ENCODE peak calls at places on chromosomes 13 and 19, in eight cellular contexts. V is stimulated activated naive CD8-positive, alpha-beta T cell treated with anti-CD3 and anti-CD28 coated beads, Interleukin-15, Interleukin-2, amounts not matched to agents 100 U/mL and 50 U/mL, for 24 hours; A is NCI-H446 treated with DMSO at 0.1 percent for 48 hours; H is foreskin fibroblast; I is ascending aorta; W is HCT116; N is stimulated activated CD4-positive, alpha-beta T cell treated with anti-CD3 and anti-CD28 coated beads, Interleukin-2, amount 100 ng/mL, for 48 hours; J is kidney tubule cell. S is an unnamed sample.
A peak's percentile ranks its signal among the peaks of the same experiment; 100 is the strongest.

GRCh38 chr19:11446652-11447301 is 11.3 kb downstream of the PRKCSH start:
- DNase-seq in A (no peak), I (no peak), V (peak; percentile 66), W (no peak), J (peak; percentile 25), H (peak; percentile 56), N (peak; percentile 48), S (no peak)

GRCh38 chr19:4403005-4403761 is 743 bp downstream of the CHAF1A start:
- DNase-seq in I (no peak), W (no peak), J (no peak), V (no peak), A (no peak), N (no peak), H (no peak), S (no peak)

GRCh38 chr13:111505175-111505777 is 184.8 kb downstream of the TEX29 start:
- DNase-seq in A (no peak), J (no peak), I (no peak), H (no peak), V (no peak), W (peak; percentile 33), N (no peak), S (no peak)

GRCh38 chr19:18975011-18975410 is 34.0 kb upstream of the HOMER3 start:
- DNase-seq in V (no peak), A (no peak), J (peak; percentile 81), H (peak; percentile 66), N (no peak), W (no peak), I (no peak), S (no peak)

GRCh38 chr13:51727634-51728274 is 76.2 kb downstream of the DHRS12 start:
- DNase-seq in I (no peak), V (no peak), A (no peak), H (no peak), N (no peak), J (no peak), W (no peak), S (no peak)

GRCh38 chr13:72648513-72649065 is 78.8 kb downstream of the MZT1 start:
- DNase-seq in V (no peak), A (no peak), N (no peak), W (peak; percentile 1), J (no peak), H (no peak), I (no peak), S (no peak)

GRCh38 chr13:44112700-44113329 is 233.1 kb downstream of the LACC1 start:
- DNase-seq in J (no peak), A (no peak), W (no peak), I (no peak), V (no peak), H (no peak), N (no peak), S (no peak)

GRCh38 chr13:20525601-20526544 is at the start of gene CRYL1:
- DNase-seq in N (peak; percentile 66), W (no peak), J (peak; percentile 90), I (peak; percentile 66), H (peak; percentile 91), A (no peak), V (peak; percentile 75), S (peak; percentile 63)

GRCh38 chr19:13094771-13095392 is 7.8 kb downstream of the LYL1 start:
- DNase-seq in J (no peak), I (no peak), V (no peak), W (no peak), N (no peak), H (no peak), A (no peak), S (no peak)

GRCh38 chr13:31982124-31982523 is 49.5 kb upstream of the FRY start:
- DNase-seq in I (no peak), J (peak; percentile 88), V (no peak), A (no peak), N (no peak), H (peak; percentile 15), W (no peak), S (no peak)

GRCh38 chr13:69683921-69684663 is 423.5 kb upstream of the ATXN8OS start:
- DNase-seq in N (no peak), H (no peak), V (no peak), W (no peak), I (no peak), J (peak; percentile 46), A (no peak), S (no peak)

GRCh38 chr13:33910267-33910666 is 92.3 kb downstream of the RFC3 start:
- DNase-seq in N (no peak), W (no peak), V (no peak), H (no peak), I (no peak), A (peak; percentile 58), J (no peak), S (no peak)

GRCh38 chr13:21310220-21310619 is 133.8 kb downstream of the MRPL57 start:
- DNase-seq in I (no peak), J (peak; percentile 62), A (no peak), W (no peak), H (peak; percentile 23), N (no peak), V (no peak), S (no peak)

GRCh38 chr13:33775339-33776108 is 42.4 kb upstream of the RFC3 start:
- DNase-seq in W (no peak), H (no peak), N (no peak), A (no peak), V (no peak), I (no peak), J (no peak), S (no peak)

GRCh38 chr19:29121684-29122083 is 91.3 kb downstream of the UQCRFS1 start:
- DNase-seq in A (no peak), I (no peak), N (no peak), W (no peak), H (peak; percentile 23), V (peak; percentile 5), J (peak; percentile 34), S (no peak)

GRCh38 chr13:114115191-114115671 is 17.2 kb downstream of the RASA3 start:
- DNase-seq in I (peak; percentile 38), N (no peak), V (peak; percentile 54), W (no peak), J (peak; percentile 94), A (no peak), H (peak; percentile 93), S (no peak)

GRCh38 chr19:45952691-45953505 is 20.8 kb downstream of the NOVA2 start:
- DNase-seq in A (no peak), V (peak; percentile 51), W (no peak), I (no peak), H (peak; percentile 75), J (peak; percentile 32), N (peak; percentile 39), S (peak; percentile 11)

GRCh38 chr19:52211203-52211602 is 21.4 kb downstream of the PPP2R1A start:
- DNase-seq in V (no peak), W (no peak), N (no peak), A (no peak), H (no peak), I (no peak), J (no peak), S (no peak)

GRCh38 chr13:98202026-98202425 is 25.0 kb upstream of the RNF113B start:
- DNase-seq in W (no peak), J (no peak), H (peak; percentile 42), A (no peak), V (no peak), I (no peak), N (no peak), S (no peak)

GRCh38 chr13:30337061-30337601 is 29.8 kb upstream of the KATNAL1 start:
- DNase-seq in W (no peak), H (no peak), V (no peak), N (no peak), I (no peak), A (no peak), J (no peak), S (no peak)

GRCh38 chr13:71395053-71395452 is 472.0 kb downstream of the DACH1 start:
- DNase-seq in N (no peak), H (no peak), W (no peak), I (no peak), V (no peak), A (no peak), J (no peak), S (no peak)

GRCh38 chr13:20159646-20160345 is 1.1 kb downstream of the GJA3 start:
- DNase-seq in J (no peak), A (no peak), I (no peak), V (no peak), H (no peak), W (no peak), N (no peak), S (no peak)

GRCh38 chr13:75326173-75327131 is 155.5 kb downstream of the TBC1D4 start:
- DNase-seq in A (no peak), V (peak; percentile 71), J (no peak), H (no peak), N (peak; percentile 40), W (no peak), I (no peak), S (no peak)

GRCh38 chr13:87094646-87095045 is 576.5 kb upstream of the SLITRK5 start:
- DNase-seq in A (no peak), V (no peak), W (no peak), H (no peak), J (no peak), N (no peak), I (no peak), S (no peak)

GRCh38 chr19:46844067-46844489 is 6.6 kb downstream of the AP2S1 start:
- DNase-seq in J (no peak), I (no peak), V (no peak), W (no peak), N (no peak), A (no peak), H (no peak), S (no peak)

GRCh38 chr13:105773887-105774538 is 761.4 kb downstream of the EFNB2 start:
- DNase-seq in A (no peak), V (no peak), H (no peak), N (no peak), J (peak; percentile 84), W (peak; percentile 63), I (no peak), S (no peak)

GRCh38 chr13:28597641-28598040 is 61.3 kb upstream of the POMP start:
- DNase-seq in H (peak; percentile 71), V (no peak), A (no peak), N (no peak), J (no peak), I (no peak), W (no peak), S (no peak)

GRCh38 chr13:32408296-32408998 is 19.5 kb downstream of the N4BP2L1 start:
- DNase-seq in V (no peak), A (no peak), H (no peak), J (no peak), N (no peak), W (no peak), I (no peak), S (no peak)

GRCh38 chr19:14479309-14479984 is 4.3 kb upstream of the PTGER1 start:
- DNase-seq in V (no peak), W (no peak), J (no peak), A (no peak), I (no peak), N (no peak), H (no peak), S (no peak)

GRCh38 chr19:2302319-2303208 is 5.4 kb downstream of the LINGO3 start:
- DNase-seq in A (no peak), H (peak; percentile 76), I (no peak), J (no peak), V (no peak), N (no peak), W (no peak), S (no peak)

GRCh38 chr13:110549795-110550160 is 11.7 kb downstream of the RAB20 start:
- DNase-seq in H (no peak), I (no peak), N (no peak), A (no peak), W (no peak), V (no peak), J (no peak), S (no peak)

GRCh38 chr13:86741762-86742285 is 929.3 kb upstream of the SLITRK5 start:
- DNase-seq in V (no peak), W (no peak), I (no peak), H (no peak), N (no peak), A (no peak), J (no peak), S (no peak)

GRCh38 chr13:67140006-67140405 is 90.1 kb downstream of the PCDH9 start:
- DNase-seq in A (no peak), N (no peak), H (no peak), W (no peak), V (no peak), I (no peak), J (peak; percentile 78), S (no peak)

S was measured in KG1.